ENCODE peak calls at places on chromosomes 13 and 19, in seven cellular contexts. One of them, this sample, is unnamed.

GRCh38 chr19:55802281-55802680 is 29.5 kb downstream of the NLRP11 start:
- DNase-seq in H1: no peak
- DNase-seq in mesenchymal stem cell: no peak
- DNase-seq in trophoblast cell: no peak
- DNase-seq in H9: no peak
- DNase-seq in IMR-90: no peak
- DNase-seq in neuronal stem cell: no peak
- DNase-seq in this sample: no peak

GRCh38 chr19:40690699-40691420 is 409 bp upstream of the NUMBL start:
- DNase-seq in H1: peak
- DNase-seq in IMR-90: peak
- DNase-seq in mesenchymal stem cell: peak
- DNase-seq in trophoblast cell: no peak
- DNase-seq in neuronal stem cell: no peak
- DNase-seq in H9: peak
- DNase-seq in this sample: peak

GRCh38 chr13:33150146-33150545 is 133.9 kb downstream of the KL start:
- DNase-seq in mesenchymal stem cell: peak
- DNase-seq in trophoblast cell: no peak
- DNase-seq in H1: no peak
- DNase-seq in IMR-90: peak
- DNase-seq in neuronal stem cell: no peak
- DNase-seq in H9: no peak
- DNase-seq in this sample: no peak

GRCh38 chr19:15913830-15914229 is 16.0 kb upstream of the CYP4F2 start:
- DNase-seq in H1: no peak
- DNase-seq in H9: no peak
- DNase-seq in mesenchymal stem cell: no peak
- DNase-seq in neuronal stem cell: no peak
- DNase-seq in IMR-90: no peak
- DNase-seq in trophoblast cell: no peak
- DNase-seq in this sample: no peak

GRCh38 chr19:37932985-37933953 is 26.3 kb downstream of the SIPA1L3 start:
- DNase-seq in trophoblast cell: no peak
- DNase-seq in mesenchymal stem cell: peak
- DNase-seq in IMR-90: peak
- DNase-seq in H9: peak
- DNase-seq in H1: no peak
- DNase-seq in neuronal stem cell: no peak
- DNase-seq in this sample: peak

GRCh38 chr19:32671883-32672282 is 3.1 kb downstream of the ANKRD27 start:
- DNase-seq in mesenchymal stem cell: no peak
- DNase-seq in trophoblast cell: no peak
- DNase-seq in H9: no peak
- DNase-seq in IMR-90: no peak
- DNase-seq in neuronal stem cell: no peak
- DNase-seq in H1: no peak
- DNase-seq in this sample: no peak

GRCh38 chr13:74202129-74202528 is 67.9 kb upstream of the KLF12 start:
- DNase-seq in H9: no peak
- DNase-seq in neuronal stem cell: no peak
- DNase-seq in IMR-90: no peak
- DNase-seq in trophoblast cell: no peak
- DNase-seq in H1: no peak
- DNase-seq in mesenchymal stem cell: no peak
- DNase-seq in this sample: no peak

GRCh38 chr19:38291855-38292254 is 12.2 kb upstream of the C19orf33 start:
- DNase-seq in H9: no peak
- DNase-seq in H1: no peak
- DNase-seq in neuronal stem cell: no peak
- DNase-seq in mesenchymal stem cell: no peak
- DNase-seq in IMR-90: no peak
- DNase-seq in trophoblast cell: no peak
- DNase-seq in this sample: no peak

GRCh38 chr13:106591299-106591698 is 23.4 kb upstream of the ARGLU1 start:
- DNase-seq in trophoblast cell: no peak
- DNase-seq in IMR-90: no peak
- DNase-seq in neuronal stem cell: no peak
- DNase-seq in H1: no peak
- DNase-seq in H9: no peak
- DNase-seq in mesenchymal stem cell: no peak
- DNase-seq in this sample: no peak

GRCh38 chr19:30498707-30499106 is 126.5 kb downstream of the ZNF536 start:
- DNase-seq in neuronal stem cell: no peak
- DNase-seq in H1: peak
- DNase-seq in mesenchymal stem cell: no peak
- DNase-seq in IMR-90: no peak
- DNase-seq in H9: peak
- DNase-seq in trophoblast cell: no peak
- DNase-seq in this sample: peak

GRCh38 chr19:53007200-53008054 is 6.3 kb upstream of the ERVV-1 start:
- DNase-seq in IMR-90: no peak
- DNase-seq in trophoblast cell: peak
- DNase-seq in neuronal stem cell: no peak
- DNase-seq in mesenchymal stem cell: no peak
- DNase-seq in H9: no peak
- DNase-seq in H1: no peak
- DNase-seq in this sample: no peak

GRCh38 chr13:44191504-44192171 is 182.0 kb upstream of the SERP2 start:
- DNase-seq in IMR-90: peak
- DNase-seq in mesenchymal stem cell: peak
- DNase-seq in neuronal stem cell: peak
- DNase-seq in H1: no peak
- DNase-seq in trophoblast cell: peak
- DNase-seq in H9: peak
- DNase-seq in this sample: peak

GRCh38 chr13:29411493-29411892 is 184.0 kb downstream of the SLC7A1 start:
- DNase-seq in trophoblast cell: no peak
- DNase-seq in H1: no peak
- DNase-seq in IMR-90: no peak
- DNase-seq in H9: no peak
- DNase-seq in neuronal stem cell: no peak
- DNase-seq in mesenchymal stem cell: peak
- DNase-seq in this sample: no peak

GRCh38 chr19:47275866-47276461 is 1.3 kb downstream of the INAFM1 start:
- DNase-seq in mesenchymal stem cell: peak
- DNase-seq in H9: no peak
- DNase-seq in trophoblast cell: no peak
- DNase-seq in IMR-90: peak
- DNase-seq in neuronal stem cell: no peak
- DNase-seq in H1: no peak
- DNase-seq in this sample: no peak

GRCh38 chr19:6018786-6019185 is 40.8 kb upstream of the RANBP3 start:
- DNase-seq in neuronal stem cell: no peak
- DNase-seq in H9: peak
- DNase-seq in mesenchymal stem cell: no peak
- DNase-seq in H1: peak
- DNase-seq in trophoblast cell: no peak
- DNase-seq in IMR-90: no peak
- DNase-seq in this sample: peak

GRCh38 chr13:111049791-111050538 is 65.1 kb upstream of the ARHGEF7 start:
- DNase-seq in H1: peak
- DNase-seq in mesenchymal stem cell: peak
- DNase-seq in neuronal stem cell: no peak
- DNase-seq in IMR-90: no peak
- DNase-seq in trophoblast cell: no peak
- DNase-seq in H9: no peak
- DNase-seq in this sample: no peak

GRCh38 chr13:43597599-43597945 is 189.2 kb downstream of the ENOX1 start:
- DNase-seq in mesenchymal stem cell: no peak
- DNase-seq in H1: no peak
- DNase-seq in neuronal stem cell: no peak
- DNase-seq in H9: no peak
- DNase-seq in trophoblast cell: no peak
- DNase-seq in IMR-90: no peak
- DNase-seq in this sample: no peak

GRCh38 chr13:38902551-38902950 is 88.1 kb downstream of the STOML3 start:
- DNase-seq in neuronal stem cell: no peak
- DNase-seq in mesenchymal stem cell: no peak
- DNase-seq in H9: no peak
- DNase-seq in IMR-90: no peak
- DNase-seq in H1: no peak
- DNase-seq in trophoblast cell: no peak
- DNase-seq in this sample: no peak

GRCh38 chr19:1556639-1557070 is 11.5 kb downstream of the MEX3D start:
- DNase-seq in H1: no peak
- DNase-seq in H9: no peak
- DNase-seq in mesenchymal stem cell: no peak
- DNase-seq in IMR-90: no peak
- DNase-seq in neuronal stem cell: no peak
- DNase-seq in trophoblast cell: no peak
- DNase-seq in this sample: no peak

GRCh38 chr19:1555802-1556638 is 12.1 kb downstream of the MEX3D start:
- DNase-seq in IMR-90: no peak
- DNase-seq in mesenchymal stem cell: no peak
- DNase-seq in H9: no peak
- DNase-seq in neuronal stem cell: no peak
- DNase-seq in trophoblast cell: no peak
- DNase-seq in H1: no peak
- DNase-seq in this sample: no peak

GRCh38 chr19:1558552-1558951 is 9.6 kb downstream of the MEX3D start:
- DNase-seq in H1: no peak
- DNase-seq in mesenchymal stem cell: no peak
- DNase-seq in IMR-90: no peak
- DNase-seq in neuronal stem cell: no peak
- DNase-seq in trophoblast cell: no peak
- DNase-seq in H9: no peak
- DNase-seq in this sample: no peak

GRCh38 chr19:1553415-1553814 is 14.7 kb downstream of the MEX3D start:
- DNase-seq in IMR-90: no peak
- DNase-seq in neuronal stem cell: no peak
- DNase-seq in mesenchymal stem cell: no peak
- DNase-seq in H9: no peak
- DNase-seq in H1: no peak
- DNase-seq in trophoblast cell: no peak
- DNase-seq in this sample: no peak

DNA sequence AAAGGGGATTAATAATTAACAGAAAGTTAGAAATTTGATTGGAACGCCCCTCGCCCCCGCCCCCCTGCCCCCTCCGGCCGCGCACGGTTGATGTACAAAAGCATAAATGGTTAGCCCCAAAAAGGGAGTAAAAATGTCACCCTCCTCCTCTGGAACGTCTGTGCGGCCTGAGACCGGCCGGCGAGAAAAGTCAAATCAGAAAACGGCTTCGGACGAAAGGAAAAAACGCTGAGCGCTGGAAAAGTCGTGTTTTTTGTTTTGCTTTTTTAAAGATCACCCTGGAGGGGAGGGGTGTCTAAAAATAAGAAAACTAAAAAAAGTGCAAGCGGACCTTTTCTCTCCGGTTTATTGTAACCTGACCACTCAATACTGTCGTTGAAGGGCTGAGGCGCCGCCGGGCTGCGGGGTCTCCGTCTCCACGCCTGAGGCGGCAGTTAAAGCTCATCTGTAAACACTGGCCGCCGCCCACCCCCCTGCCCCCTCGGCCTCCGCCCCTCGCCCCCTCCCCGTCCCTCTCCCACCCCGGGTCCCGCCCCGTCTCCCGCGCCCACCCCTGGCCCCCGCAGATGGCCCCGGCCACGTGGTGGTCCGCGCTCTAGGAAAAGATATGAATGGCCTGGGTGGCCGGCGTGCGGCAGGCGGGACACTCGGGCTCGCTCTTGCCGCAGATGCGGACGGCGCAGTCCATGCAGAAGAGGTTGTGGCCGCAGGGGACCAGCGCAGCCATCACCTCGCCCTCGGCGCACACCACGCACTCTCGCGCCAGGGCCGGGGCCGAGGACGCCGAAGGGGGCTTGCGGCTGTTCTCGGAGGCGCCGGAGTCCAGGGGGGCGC is 12.9 kb downstream of the MEX3D start:
- DNase-seq in IMR-90: no peak
- DNase-seq in H9: no peak
- DNase-seq in trophoblast cell: no peak
- DNase-seq in mesenchymal stem cell: no peak
- DNase-seq in H1: no peak
- DNase-seq in neuronal stem cell: no peak
- DNase-seq in this sample: no peak
- H3K9ac ChIP-seq in IMR-90: no peak
- H3K9ac ChIP-seq in H9: no peak
- H3K9ac ChIP-seq in trophoblast cell: no peak
- H3K9ac ChIP-seq in mesenchymal stem cell: no peak
- H3K9ac ChIP-seq in H1: no peak
- H3K9ac ChIP-seq in neuronal stem cell: no peak
- H3K9ac ChIP-seq in this sample: no peak

GRCh38 chr13:25847635-25848616 is 203.9 kb downstream of the SHISA2 start:
- DNase-seq in H1: no peak
- DNase-seq in H9: no peak
- DNase-seq in trophoblast cell: no peak
- DNase-seq in neuronal stem cell: no peak
- DNase-seq in mesenchymal stem cell: no peak
- DNase-seq in IMR-90: no peak
- DNase-seq in this sample: no peak
- H3K4me2 ChIP-seq in H1: peak
- H3K4me2 ChIP-seq in H9: no peak
- H3K4me2 ChIP-seq in trophoblast cell: no peak
- H3K4me2 ChIP-seq in neuronal stem cell: no peak
- H3K4me2 ChIP-seq in mesenchymal stem cell: no peak
- H3K4me2 ChIP-seq in IMR-90: no peak
- H3K4me2 ChIP-seq in this sample: no peak

DNA sequence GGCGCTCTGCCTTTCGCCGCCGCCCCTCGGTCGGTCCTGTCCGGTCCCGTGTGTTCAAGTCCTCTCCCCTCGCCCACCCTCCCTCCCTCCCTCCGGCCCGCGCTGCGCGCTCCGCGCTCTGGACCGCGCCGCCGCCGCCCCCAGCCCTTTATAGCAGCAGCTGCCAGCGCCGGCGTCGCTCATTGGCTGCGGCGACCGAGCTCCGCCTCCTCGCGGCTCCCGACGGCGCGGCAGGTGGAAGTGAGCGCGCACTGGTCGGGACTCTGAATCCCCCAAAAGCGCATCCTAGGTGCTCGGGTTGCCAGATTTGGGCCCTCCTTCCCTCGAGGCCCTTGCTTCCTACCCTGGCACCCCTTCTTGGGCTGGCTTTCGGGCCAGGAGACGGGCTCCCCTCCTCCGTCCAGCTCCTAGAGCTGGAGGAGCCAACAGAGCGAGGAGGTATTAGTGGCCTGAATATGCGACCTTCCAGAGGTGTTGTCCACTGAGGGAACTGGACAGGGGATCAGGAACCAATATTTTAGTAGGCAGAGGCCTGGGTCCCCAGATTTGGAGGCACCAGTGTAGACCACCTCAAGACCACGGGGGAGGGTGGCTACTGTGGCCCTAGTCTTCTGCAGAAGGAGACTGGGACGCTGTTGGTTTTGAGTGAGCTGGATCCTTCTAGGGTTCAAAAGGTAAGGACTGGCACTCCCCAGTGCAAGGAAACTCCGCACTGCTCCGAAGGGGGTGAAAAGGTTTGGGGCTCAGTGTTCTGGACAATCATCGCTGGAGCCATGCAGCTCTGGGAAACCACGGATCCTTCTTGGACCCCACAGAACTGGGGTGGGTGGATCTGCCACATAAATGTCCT is at the start of gene ELAVL3:
- DNase-seq in neuronal stem cell: no peak
- DNase-seq in H9: peak
- DNase-seq in H1: peak
- DNase-seq in trophoblast cell: no peak
- DNase-seq in IMR-90: no peak
- DNase-seq in mesenchymal stem cell: peak
- DNase-seq in this sample: no peak
- H2BK5ac ChIP-seq in neuronal stem cell: no peak
- H2BK5ac ChIP-seq in H9: no peak
- H2BK5ac ChIP-seq in H1: no peak
- H2BK5ac ChIP-seq in trophoblast cell: no peak
- H2BK5ac ChIP-seq in IMR-90: no peak
- H2BK5ac ChIP-seq in mesenchymal stem cell: no peak
- H2BK5ac ChIP-seq in this sample: no peak

GRCh38 chr13:113853518-113854237 is 10.2 kb downstream of the GAS6 start:
- DNase-seq in IMR-90: peak
- DNase-seq in H1: peak
- DNase-seq in neuronal stem cell: no peak
- DNase-seq in mesenchymal stem cell: peak
- DNase-seq in trophoblast cell: no peak
- DNase-seq in H9: peak
- DNase-seq in this sample: no peak
- H3K9ac ChIP-seq in IMR-90: peak
- H3K9ac ChIP-seq in H1: no peak
- H3K9ac ChIP-seq in neuronal stem cell: peak
- H3K9ac ChIP-seq in mesenchymal stem cell: peak
- H3K9ac ChIP-seq in trophoblast cell: no peak
- H3K9ac ChIP-seq in H9: no peak
- H3K9ac ChIP-seq in this sample: no peak